ENCODE peak calls at places on chromosome 13, in six cellular contexts. R, Q, F, U, S and K are unnamed samples.

GRCh38 chr13:113657851-113658741 is at the start of gene ATP4B:
- DNase-seq in U (no peak), R (no peak), F (no peak), Q (no peak), S (no peak), K (no peak)

GRCh38 chr13:110109910-110110309 is 197.0 kb downstream of the COL4A1 start:
- DNase-seq in F (peak), R (no peak), U (peak), Q (no peak), S (no peak), K (peak)

GRCh38 chr13:79423801-79424642 is 18.0 kb upstream of the RBM26 start:
- DNase-seq in S (no peak), Q (peak), U (peak), R (no peak), F (no peak), K (no peak)

GRCh38 chr13:22357132-22357531 is 686.3 kb downstream of the FGF9 start:
- DNase-seq in F (peak), R (no peak), S (no peak), Q (peak), U (no peak), K (no peak)

GRCh38 chr13:20033486-20033885 is 75.0 kb downstream of the ZMYM2 start:
- DNase-seq in U (no peak), R (no peak), F (no peak), S (no peak), Q (peak), K (no peak)

GRCh38 chr13:89514534-89515312 is 1832.8 kb upstream of the MIR17HG start:
- DNase-seq in S (no peak), Q (peak), R (no peak), U (peak), F (peak), K (peak)

GRCh38 chr13:23751195-23751594 is 138.0 kb downstream of the MIPEP start:
- DNase-seq in Q (peak), S (no peak), F (no peak), U (no peak), R (no peak), K (no peak)

GRCh38 chr13:47672245-47672975 is 328.7 kb downstream of the SUCLA2 start:
- DNase-seq in S (no peak), U (peak), Q (no peak), R (no peak), F (no peak), K (no peak)